ENCODE peak calls at places on chromosomes 12 and 14, in four cellular contexts. G is K562, L is WTC11, V is HepG2. D is an unnamed sample.

GRCh38 chr12:58918475-58918874 is 1.8 kb downstream of the LRIG3 start:
- DNase-seq in G (no peak), L (no peak), V (no peak), D (no peak)

GRCh38 chr14:49870908-49871307 is 18.3 kb upstream of the NEMF start:
- DNase-seq in G (no peak), L (no peak), V (no peak), D (no peak)

GRCh38 chr12:24469089-24469488 is 479.8 kb downstream of the BCAT1 start:
- DNase-seq in G (no peak), L (no peak), V (no peak), D (no peak)

GRCh38 chr12:54125950-54126695 is 62.7 kb downstream of the SMUG1 start:
- DNase-seq in G (no peak), L (peak), V (no peak), D (no peak)

GRCh38 chr12:52041695-52042123 is 9.5 kb upstream of the NR4A1 start:
- DNase-seq in G (peak), L (peak), V (no peak), D (peak)

GRCh38 chr12:108338915-108339657 is at the start of gene CMKLR1:
- DNase-seq in G (peak), L (peak), V (no peak), D (no peak)

GRCh38 chr12:119710374-119710773 is 42.4 kb downstream of the PRKAB1 start:
- DNase-seq in G (no peak), L (no peak), V (no peak), D (no peak)

GRCh38 chr12:101172316-101172715 is 37.7 kb downstream of the SLC5A8 start:
- DNase-seq in G (peak), L (peak), V (peak), D (no peak)

GRCh38 chr12:42962384-42962783 is 372.8 kb upstream of the PRICKLE1 start:
- DNase-seq in G (no peak), L (no peak), V (no peak), D (no peak)

GRCh38 chr14:90720336-90720735 is 95.9 kb downstream of the TTC7B start:
- DNase-seq in G (peak), L (no peak), V (no peak), D (peak)

GRCh38 chr14:50218501-50218900 is 12.9 kb downstream of the SOS2 start:
- DNase-seq in G (no peak), L (no peak), V (no peak), D (no peak)

GRCh38 chr14:53450871-53451270 is 297.7 kb upstream of the DDHD1 start:
- DNase-seq in G (no peak), L (no peak), V (peak), D (peak)

GRCh38 chr14:77654001-77654431 is 37.6 kb upstream of the SPTLC2 start:
- DNase-seq in G (no peak), L (no peak), V (no peak), D (no peak)

GRCh38 chr12:96368233-96368632 is 32.0 kb downstream of the CDK17 start:
- DNase-seq in G (no peak), L (no peak), V (no peak), D (no peak)

GRCh38 chr12:89947437-89948265 is 239.0 kb upstream of the ATP2B1 start:
- DNase-seq in G (no peak), L (no peak), V (no peak), D (peak)

GRCh38 chr12:106239241-106239950 is 8.4 kb downstream of the CKAP4 start:
- DNase-seq in G (no peak), L (no peak), V (no peak), D (no peak)

GRCh38 chr12:41521872-41522379 is 333.8 kb downstream of the PDZRN4 start:
- DNase-seq in G (no peak), L (no peak), V (no peak), D (peak)

GRCh38 chr12:116202940-116203339 is 74.6 kb downstream of the MED13L start:
- DNase-seq in G (no peak), L (no peak), V (no peak), D (no peak)
- TF ChIP-seq CTCF in G (no peak), L (no peak), V (no peak), D (no peak)

DNA sequence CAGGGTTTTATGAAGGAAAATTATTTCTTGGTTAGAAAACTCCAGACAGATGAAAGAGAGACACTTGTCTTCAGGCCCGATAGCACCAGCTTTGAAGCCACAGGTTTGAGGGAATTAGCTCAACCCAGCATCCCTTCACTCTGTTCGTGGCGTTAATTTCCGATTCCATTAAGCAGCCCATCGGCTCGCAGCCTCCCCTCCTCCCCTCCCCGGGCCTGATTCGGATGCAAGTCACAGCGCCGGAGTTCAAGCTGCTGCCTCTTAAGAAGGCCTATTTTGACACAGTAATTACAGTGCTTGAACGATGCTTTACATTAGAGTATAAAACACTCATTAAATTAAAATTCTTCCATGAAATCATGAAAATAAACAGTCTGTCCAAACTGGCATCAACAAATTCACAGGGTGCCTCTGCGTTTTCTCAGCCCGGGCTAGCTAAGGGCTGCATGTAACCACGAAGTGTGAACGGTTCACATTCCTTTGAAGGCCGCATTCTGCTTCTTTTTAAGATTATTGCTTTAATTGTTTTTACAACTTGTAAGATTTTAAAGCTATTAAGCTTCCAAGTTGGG is 145.8 kb downstream of the DICER1 start:
- DNase-seq in G (no peak), L (no peak), V (no peak), D (no peak)
- TF ChIP-seq NR3C1 in G (no peak), L (no peak), V (no peak), D (no peak)

GRCh38 chr12:130405332-130405731 is 67.6 kb downstream of the PIWIL1 start:
- DNase-seq in G (no peak), L (no peak), V (no peak), D (no peak)

GRCh38 chr12:130396667-130397066 is 59.0 kb downstream of the PIWIL1 start:
- DNase-seq in G (no peak), L (no peak), V (no peak), D (no peak)

GRCh38 chr12:130398089-130398848 is 60.6 kb downstream of the PIWIL1 start:
- DNase-seq in G (no peak), L (no peak), V (no peak), D (no peak)

GRCh38 chr12:130401703-130402102 is 64.0 kb downstream of the PIWIL1 start:
- DNase-seq in G (peak), L (no peak), V (peak), D (peak)
- TF ChIP-seq CTCF in G (peak), L (no peak), V (peak), D (peak)

GRCh38 chr14:92108345-92109254 is 2.2 kb upstream of the ATXN3 start:
- DNase-seq in G (peak), L (peak), V (peak), D (no peak)
- TF ChIP-seq NR3C1 in G (no peak), L (no peak), V (no peak), D (no peak)

D was measured in A549.